ENCODE peak calls at places on chromosome 10, in four cellular contexts. I is IMR-90, Q is GM12878, K is A549. A is an unnamed sample.

GRCh38 chr10:82278401-82279182 is 403.6 kb downstream of the NRG3 start:
- DNase-seq in K (no peak), Q (no peak), I (no peak), A (no peak)

GRCh38 chr10:102644066-102644645 is at the start of gene TRIM8:
- DNase-seq in K (peak), Q (no peak), I (no peak), A (peak)

GRCh38 chr10:43931308-43931930 is 282.7 kb upstream of the ZNF32 start:
- DNase-seq in I (peak), K (no peak), Q (no peak), A (no peak)

GRCh38 chr10:89302628-89303027 is 782 bp downstream of the IFIT2 start:
- DNase-seq in K (no peak), I (no peak), Q (no peak), A (no peak)

GRCh38 chr10:22986771-22987542 is 59.1 kb downstream of the ARMC3 start:
- DNase-seq in Q (peak), I (peak), K (peak), A (peak)

GRCh38 chr10:60817135-60817805 is 39.0 kb downstream of the CDK1 start:
- DNase-seq in K (no peak), Q (no peak), I (peak), A (no peak)

GRCh38 chr10:103535595-103535994 is 42.1 kb downstream of the NEURL1 start:
- DNase-seq in Q (no peak), I (no peak), K (no peak), A (no peak)

GRCh38 chr10:128113026-128113425 is 13.2 kb downstream of the MKI67 start:
- DNase-seq in K (no peak), I (no peak), Q (no peak), A (no peak)

GRCh38 chr10:71159892-71160291 is 52.5 kb upstream of the UNC5B start:
- DNase-seq in Q (no peak), K (no peak), I (no peak), A (no peak)

GRCh38 chr10:98456688-98457482 is 10.2 kb upstream of the HPS1 start:
- DNase-seq in K (no peak), I (no peak), Q (no peak), A (no peak)

GRCh38 chr10:59331661-59332060 is 30.7 kb downstream of the FAM13C start:
- DNase-seq in I (no peak), Q (no peak), K (no peak), A (no peak)

GRCh38 chr10:72011976-72012512 is 47.8 kb downstream of the CHST3 start:
- DNase-seq in I (no peak), K (no peak), Q (no peak), A (no peak)

GRCh38 chr10:99519690-99520039 is 13.1 kb upstream of the NKX2-3 start:
- DNase-seq in I (no peak), Q (no peak), K (no peak), A (no peak)

GRCh38 chr10:74289172-74289571 is 138.2 kb downstream of the ADK start:
- DNase-seq in Q (no peak), K (no peak), I (no peak), A (no peak)

GRCh38 chr10:88791924-88792323 is 10.6 kb upstream of the LIPM start:
- DNase-seq in Q (peak), K (peak), I (peak), A (peak)

GRCh38 chr10:48760983-48761382 is 76.3 kb downstream of the WDFY4 start:
- DNase-seq in I (no peak), K (no peak), Q (no peak), A (no peak)

GRCh38 chr10:86333813-86334514 is 32.6 kb downstream of the GRID1 start:
- DNase-seq in Q (no peak), I (no peak), K (no peak), A (no peak)

GRCh38 chr10:28661035-28661434 is 16.3 kb upstream of the BAMBI start:
- DNase-seq in I (peak), K (peak), Q (no peak), A (no peak)
- TF ChIP-seq BHLHE40 in I (peak), K (no peak), Q (no peak), A (no peak)

GRCh38 chr10:3435671-3436070 is 263.1 kb upstream of the PITRM1 start:
- DNase-seq in I (peak), K (no peak), Q (no peak), A (no peak)
- TF ChIP-seq BHLHE40 in I (no peak), K (no peak), Q (no peak), A (no peak)

GRCh38 chr10:121994429-121994881 is 5.5 kb downstream of the TACC2 start:
- DNase-seq in I (no peak), Q (no peak), K (no peak), A (no peak)
- TF ChIP-seq BHLHE40 in I (no peak), Q (no peak), K (no peak), A (no peak)

GRCh38 chr10:97188234-97188847 is 2.6 kb upstream of the SLIT1 start:
- DNase-seq in Q (no peak), I (no peak), K (no peak), A (no peak)

GRCh38 chr10:97186911-97187310 is 1.2 kb upstream of the SLIT1 start:
- DNase-seq in K (no peak), Q (no peak), I (no peak), A (no peak)

GRCh38 chr10:97183314-97183713 is 2.4 kb downstream of the SLIT1 start:
- DNase-seq in K (no peak), I (no peak), Q (no peak), A (no peak)

GRCh38 chr10:97184971-97185325 is 811 bp downstream of the SLIT1 start:
- DNase-seq in I (no peak), Q (no peak), K (no peak), A (no peak)

GRCh38 chr10:97185326-97186058 is at the start of gene SLIT1:
- DNase-seq in K (peak), Q (no peak), I (no peak), A (peak)
- TF ChIP-seq BHLHE40 in K (no peak), Q (no peak), I (no peak), A (no peak)

GRCh38 chr10:10609379-10609955 is 408.2 kb upstream of the CELF2 start:
- DNase-seq in Q (no peak), I (no peak), K (no peak), A (no peak)
- TF ChIP-seq BHLHE40 in Q (no peak), I (no peak), K (no peak), A (no peak)

DNA sequence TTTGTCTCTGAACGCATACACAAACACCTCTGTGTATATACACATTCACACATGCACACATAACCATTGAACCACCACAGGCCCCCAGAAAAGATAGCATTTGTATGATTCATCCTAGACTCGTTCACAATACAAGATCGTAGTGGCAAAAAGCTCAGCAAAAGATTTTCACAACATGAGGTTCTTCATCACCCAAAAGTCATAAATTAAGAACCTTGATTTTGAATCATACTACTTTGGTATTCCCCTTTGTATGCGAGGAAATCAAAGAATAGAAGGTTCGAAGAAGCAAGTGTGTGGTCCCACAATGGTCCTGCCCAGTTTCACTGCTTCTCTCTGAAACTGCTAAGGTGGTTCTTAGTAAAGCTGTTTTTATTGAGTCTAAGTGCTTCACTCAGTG is 200.7 kb downstream of the CELF2 start:
- DNase-seq in K (no peak), Q (no peak), I (no peak), A (no peak)
- TF ChIP-seq BHLHE40 in K (no peak), Q (no peak), I (no peak), A (no peak)

DNA sequence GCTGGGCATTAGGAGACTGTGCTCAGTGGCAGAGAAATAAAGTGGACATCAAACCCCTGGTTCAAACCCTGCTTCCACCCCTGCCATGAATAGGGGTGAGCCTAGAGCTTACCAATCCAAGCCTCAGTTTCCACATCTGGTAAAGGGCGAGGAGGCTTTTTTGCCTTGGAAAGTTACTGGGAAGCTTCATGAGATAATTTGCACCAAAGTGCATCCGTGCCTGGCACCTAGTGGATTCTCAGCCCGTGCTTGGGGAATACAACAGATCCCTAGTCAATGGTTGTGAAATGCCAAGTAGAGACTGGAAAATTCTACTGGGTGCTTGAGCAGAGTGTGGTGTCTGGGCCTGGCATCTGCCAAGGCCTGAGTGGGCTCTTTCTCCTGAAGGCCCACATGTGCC is 158.7 kb upstream of the ZMIZ1 start:
- DNase-seq in K (no peak), Q (no peak), I (no peak), A (no peak)
- TF ChIP-seq BHLHE40 in K (no peak), Q (no peak), I (no peak), A (no peak)

A was measured in HEK293T.